ENCODE peak calls at places on chromosomes 7 and 10, in five cellular contexts. A is AG20443, C is amniotic stem cell, E is heart right ventricle, P is Calu3. U is an unnamed sample.

GRCh38 chr10:97889461-97890265 is 40.0 kb downstream of the GOLGA7B start:
- DNase-seq in A (no peak), C (no peak), E (no peak), P (peak; percentile 39), U (no peak)

GRCh38 chr7:16810573-16810972 is 5.8 kb upstream of the AGR2 start:
- DNase-seq in A (no peak), C (no peak), E (no peak), P (no peak), U (no peak)

GRCh38 chr7:127831312-127832212 is 179.6 kb downstream of the SND1 start:
- DNase-seq in A (no peak), C (no peak), E (no peak), P (no peak), U (no peak)

GRCh38 chr10:380313-380955 is 245.2 kb downstream of the ZMYND11 start:
- DNase-seq in A (no peak), C (no peak), E (no peak), P (no peak), U (no peak)

GRCh38 chr10:73828166-73828565 is 16.8 kb upstream of the NDST2 start:
- DNase-seq in A (no peak), C (no peak), E (no peak), P (no peak), U (no peak)

GRCh38 chr7:28239823-28240204 is 59.2 kb upstream of the JAZF1 start:
- DNase-seq in A (no peak), C (no peak), E (no peak), P (no peak), U (peak; percentile 11)

GRCh38 chr10:120995768-120996167 is 144.6 kb downstream of the WDR11 start:
- DNase-seq in A (no peak), C (no peak), E (no peak), P (no peak), U (no peak)

GRCh38 chr10:50651808-50652207 is 28.1 kb upstream of the SGMS1 start:
- DNase-seq in A (no peak), C (no peak), E (no peak), P (no peak), U (no peak)

GRCh38 chr10:94403823-94404228 is 1.5 kb downstream of the TBC1D12 start:
- DNase-seq in A (peak; percentile 41), C (no peak), E (no peak), P (no peak), U (no peak)

GRCh38 chr10:58282615-58283014 is 13.7 kb downstream of the CISD1 start:
- DNase-seq in A (no peak), C (no peak), E (no peak), P (no peak), U (no peak)

GRCh38 chr10:106696239-106696638 is 468.3 kb downstream of the SORCS1 start:
- DNase-seq in A (no peak), C (no peak), E (no peak), P (no peak), U (no peak)

GRCh38 chr10:87589653-87590052 is 70.0 kb upstream of the PAPSS2 start:
- DNase-seq in A (no peak), C (no peak), E (no peak), P (no peak), U (no peak)

GRCh38 chr7:123220396-123220795 is 20.6 kb upstream of the SLC13A1 start:
- DNase-seq in A (no peak), C (no peak), E (no peak), P (no peak), U (no peak)

GRCh38 chr7:85714182-85714581 is 527.3 kb upstream of the SEMA3D start:
- DNase-seq in A (no peak), C (no peak), E (no peak), P (no peak), U (no peak)

GRCh38 chr7:75858430-75858829 is 20.4 kb upstream of the RHBDD2 start:
- DNase-seq in A (no peak), C (no peak), E (no peak), P (no peak), U (no peak)

GRCh38 chr10:5963071-5963470 is 14.3 kb downstream of the IL15RA start:
- DNase-seq in A (no peak), C (no peak), E (no peak), P (no peak), U (no peak)

GRCh38 chr10:79904671-79905321 is 44.1 kb downstream of the SFTPD start:
- DNase-seq in A (peak; percentile 84), C (no peak), E (peak; percentile 73), P (peak; percentile 57), U (peak; percentile 22)

GRCh38 chr10:68043030-68043429 is 32.1 kb downstream of the HERC4 start:
- DNase-seq in A (peak; percentile 30), C (peak; percentile 5), E (no peak), P (no peak), U (no peak)

GRCh38 chr7:157831901-157832810 is 495.4 kb downstream of the DNAJB6 start:
- DNase-seq in A (no peak), C (no peak), E (no peak), P (no peak), U (no peak)

GRCh38 chr10:100744136-100744979 is 1.0 kb upstream of the PAX2 start:
- DNase-seq in A (no peak), C (no peak), E (no peak), P (no peak), U (peak; percentile 25)

GRCh38 chr7:149720372-149721083 is 52.9 kb downstream of the ZNF467 start:
- DNase-seq in A (no peak), C (no peak), E (peak; percentile 84), P (peak; percentile 83), U (no peak)

GRCh38 chr7:94908204-94909022 is 1.0 kb downstream of the PPP1R9A start:
- DNase-seq in A (peak; percentile 21), C (no peak), E (peak; percentile 20), P (peak; percentile 33), U (no peak)

GRCh38 chr7:47556511-47557180 is 25.3 kb downstream of the TNS3 start:
- DNase-seq in A (no peak), C (no peak), E (no peak), P (no peak), U (no peak)

GRCh38 chr7:127678330-127678729 is 26.3 kb downstream of the SND1 start:
- DNase-seq in A (no peak), C (no peak), E (no peak), P (no peak), U (no peak)

GRCh38 chr7:82036146-82036886 is 266.5 kb upstream of the HGF start:
- DNase-seq in A (peak; percentile 62), C (peak; percentile 51), E (no peak), P (no peak), U (no peak)

GRCh38 chr10:132382231-132382922 is 14.6 kb upstream of the PWWP2B start:
- DNase-seq in A (peak; percentile 86), C (no peak), E (no peak), P (no peak), U (no peak)

GRCh38 chr10:99661370-99661749 is 2.1 kb downstream of the ENTPD7 start:
- DNase-seq in A (peak; percentile 79), C (peak; percentile 77), E (no peak), P (no peak), U (no peak)

GRCh38 chr7:151598045-151598444 is 78.3 kb upstream of the RHEB start:
- DNase-seq in A (peak; percentile 74), C (peak; percentile 39), E (no peak), P (peak; percentile 51), U (no peak)

GRCh38 chr10:37495415-37495814 is 362.0 kb downstream of the ZNF248 start:
- DNase-seq in A (no peak), C (no peak), E (no peak), P (no peak), U (no peak)

GRCh38 chr7:38678342-38679054 is 47.3 kb upstream of the AMPH start:
- DNase-seq in A (no peak), C (no peak), E (no peak), P (no peak), U (no peak)

GRCh38 chr7:142811154-142811737 is 40.5 kb downstream of the PRSS2 start:
- DNase-seq in A (peak; percentile 52), C (peak; percentile 53), E (no peak), P (peak; percentile 39), U (no peak)

GRCh38 chr10:72898616-72899015 is 5.1 kb downstream of the OIT3 start:
- DNase-seq in A (no peak), C (no peak), E (no peak), P (no peak), U (no peak)

GRCh38 chr7:76023002-76023401 is 24.8 kb downstream of the STYXL1 start:
- DNase-seq in A (no peak), C (no peak), E (peak; percentile 24), P (no peak), U (no peak)

GRCh38 chr7:11707606-11708193 is 124.3 kb downstream of the THSD7A start:
- DNase-seq in A (no peak), C (no peak), E (no peak), P (no peak), U (no peak)

GRCh38 chr7:76057813-76058145 is 9.9 kb downstream of the MDH2 start:
- DNase-seq in A (no peak), C (no peak), E (no peak), P (no peak), U (no peak)